ENCODE peak calls at places on chromosomes 2 and 18, in seven cellular contexts. B is stromal cell of bone marrow, G is NAMALWA, J is naive B cell, W is NCI-H460, C is cardiac muscle cell, I is fibroblast of the conjunctiva. R is an unnamed sample.
A peak's percentile ranks its signal among the peaks of the same experiment; 100 is the strongest.

GRCh38 chr2:168521342-168521741 is 65.3 kb downstream of the CERS6 start:
- DNase-seq in B (no peak), I (no peak), W (peak; percentile 30), J (no peak), C (peak; percentile 40), G (no peak), R (no peak)

GRCh38 chr2:172253190-172254052 is 150.7 kb upstream of the DLX2 start:
- DNase-seq in G (no peak), W (peak; percentile 95), I (peak; percentile 98), B (peak; percentile 99), C (no peak), J (no peak), R (peak; percentile 85)

GRCh38 chr2:27737676-27738348 is 33.7 kb upstream of the MRPL33 start:
- DNase-seq in B (peak; percentile 61), W (no peak), G (no peak), I (no peak), J (no peak), C (no peak), R (no peak)

GRCh38 chr2:138777996-138778395 is 2.2 kb downstream of the NXPH2 start:
- DNase-seq in G (no peak), J (no peak), W (peak; percentile 66), C (peak; percentile 75), B (no peak), I (no peak), R (no peak)

GRCh38 chr2:237073552-237073951 is 12.1 kb upstream of the COPS8 start:
- DNase-seq in C (no peak), B (peak; percentile 59), W (no peak), I (no peak), J (no peak), G (no peak), R (no peak)

GRCh38 chr2:72927619-72928537 is 10.6 kb downstream of the EMX1 start:
- DNase-seq in B (no peak), G (no peak), W (no peak), J (no peak), C (no peak), I (no peak), R (no peak)

GRCh38 chr2:224449212-224450147 is 47.6 kb upstream of the FAM124B start:
- DNase-seq in J (peak; percentile 11), W (peak; percentile 26), B (no peak), C (no peak), G (peak; percentile 58), I (peak; percentile 3), R (no peak)

GRCh38 chr2:65025453-65026128 is 30.6 kb upstream of the CEP68 start:
- DNase-seq in W (no peak), J (peak; percentile 47), C (no peak), B (no peak), I (no peak), G (peak; percentile 55), R (peak; percentile 23)

GRCh38 chr18:3230401-3231334 is 10.9 kb upstream of the MYOM1 start:
- DNase-seq in B (no peak), C (no peak), J (no peak), I (peak; percentile 45), W (peak; percentile 72), G (peak; percentile 41), R (no peak)

GRCh38 chr2:27889774-27890145 is 427 bp downstream of the RBKS start:
- DNase-seq in W (no peak), B (no peak), J (peak; percentile 54), G (no peak), I (no peak), C (no peak), R (no peak)

GRCh38 chr2:16325613-16326510 is 339.8 kb downstream of the CYRIA start:
- DNase-seq in C (no peak), J (no peak), B (no peak), I (no peak), W (no peak), G (no peak), R (no peak)

GRCh38 chr2:23523651-23524260 is 138.8 kb downstream of the KLHL29 start:
- DNase-seq in G (no peak), J (no peak), C (no peak), B (no peak), W (no peak), I (no peak), R (no peak)